ENCODE peak calls at places on chromosomes 5 and 9, in nine cellular contexts. I is fibroblast of villous mesenchyme, V is body of pancreas, U is IMR-90, J is cardiac muscle cell, Y is aorta, C is cardiac fibroblast, Q is AG10803, K is GM06990. F is an unnamed sample.

GRCh38 chr5:135484563-135485157 is 32.5 kb upstream of the TIFAB start:
- DNase-seq in K (no peak), C (no peak), U (no peak), Y (no peak), I (no peak), J (peak), V (no peak), Q (no peak), F (no peak)

GRCh38 chr5:80780761-80781285 is 126.0 kb upstream of the DHFR start:
- DNase-seq in U (no peak), Q (no peak), K (no peak), J (no peak), I (no peak), V (no peak), C (no peak), Y (no peak), F (no peak)

GRCh38 chr5:59039296-59040006 is 456.6 kb downstream of the RAB3C start:
- DNase-seq in K (peak), Q (peak), V (peak), Y (peak), I (peak), U (peak), C (peak), J (peak), F (peak)

GRCh38 chr5:67012241-67012640 is 184.4 kb downstream of the CD180 start:
- DNase-seq in V (no peak), J (no peak), Q (no peak), I (no peak), U (peak), Y (no peak), C (no peak), K (no peak), F (no peak)

GRCh38 chr5:134577022-134577795 is 51.7 kb downstream of the JADE2 start:
- DNase-seq in V (peak), I (peak), U (peak), Q (peak), Y (peak), J (no peak), C (peak), K (no peak), F (peak)

GRCh38 chr9:18018241-18018640 is 439.4 kb downstream of the SH3GL2 start:
- DNase-seq in C (no peak), Y (no peak), K (no peak), U (no peak), V (no peak), J (no peak), I (no peak), Q (no peak), F (no peak)

GRCh38 chr9:79883073-79883645 is 311.4 kb downstream of the TLE4 start:
- DNase-seq in V (no peak), I (no peak), Q (no peak), Y (no peak), C (no peak), U (no peak), J (no peak), K (no peak), F (no peak)

GRCh38 chr5:135160036-135160675 is 126.1 kb upstream of the PITX1 start:
- DNase-seq in C (no peak), J (no peak), K (no peak), V (no peak), Y (no peak), I (no peak), U (no peak), Q (no peak), F (no peak)

GRCh38 chr9:121399883-121400607 is 30.0 kb upstream of the STOM start:
- DNase-seq in V (no peak), Y (no peak), I (peak), U (peak), K (peak), J (peak), C (peak), Q (peak), F (peak)

GRCh38 chr5:41128291-41128690 is 57.1 kb upstream of the MROH2B start:
- DNase-seq in I (no peak), J (no peak), Q (no peak), V (no peak), Y (no peak), U (no peak), C (no peak), K (no peak), F (no peak)

GRCh38 chr5:172749881-172750608 is 20.9 kb downstream of the DUSP1 start:
- DNase-seq in J (no peak), Q (peak), C (peak), V (no peak), I (peak), Y (peak), U (no peak), K (no peak), F (no peak)

GRCh38 chr5:129043894-129044293 is 50.7 kb upstream of the ISOC1 start:
- DNase-seq in Q (no peak), C (no peak), I (no peak), Y (no peak), J (no peak), V (no peak), U (no peak), K (no peak), F (no peak)

GRCh38 chr9:73151653-73152382 is at the start of gene ANXA1:
- DNase-seq in J (no peak), I (peak), Q (peak), V (no peak), Y (no peak), U (peak), C (peak), K (no peak), F (peak)

GRCh38 chr5:91977599-91977998 is 594.5 kb upstream of the ARRDC3 start:
- DNase-seq in J (no peak), I (no peak), K (no peak), U (no peak), Q (no peak), Y (no peak), C (no peak), V (no peak), F (no peak)

GRCh38 chr9:93620881-93621820 is 44.8 kb downstream of the PHF2 start:
- DNase-seq in C (no peak), K (no peak), U (no peak), V (peak), Y (no peak), Q (no peak), J (no peak), I (no peak), F (no peak)

GRCh38 chr9:83962165-83962564 is 17.9 kb downstream of the HNRNPK start:
- DNase-seq in K (no peak), J (no peak), Y (no peak), I (peak), C (peak), V (no peak), Q (peak), U (peak), F (peak)

GRCh38 chr5:65828507-65828906 is 97.9 kb upstream of the ERBIN start:
- DNase-seq in V (no peak), U (peak), Y (no peak), Q (peak), I (peak), C (peak), K (no peak), J (no peak), F (no peak)

GRCh38 chr9:138077898-138078540 is 200.4 kb downstream of the CACNA1B start:
- DNase-seq in I (no peak), V (peak), Q (no peak), J (no peak), Y (no peak), U (no peak), C (no peak), K (no peak), F (no peak)

GRCh38 chr5:62340392-62340791 is 34.4 kb downstream of the KIF2A start:
- DNase-seq in U (peak), I (peak), K (no peak), J (no peak), Y (no peak), Q (peak), C (peak), V (no peak), F (peak)

GRCh38 chr5:32928761-32929160 is 217.6 kb downstream of the NPR3 start:
- DNase-seq in C (no peak), K (no peak), U (peak), J (no peak), Q (peak), I (no peak), V (no peak), Y (no peak), F (no peak)

GRCh38 chr5:112551437-112552018 is 132.5 kb upstream of the EPB41L4A start:
- DNase-seq in I (peak), J (peak), U (peak), V (peak), Y (no peak), C (peak), K (no peak), Q (peak), F (peak)

GRCh38 chr5:142540774-142541466 is 145.0 kb downstream of the FGF1 start:
- DNase-seq in U (peak), J (no peak), V (peak), K (no peak), Y (no peak), C (peak), Q (peak), I (peak), F (peak)

GRCh38 chr5:141604318-141604717 is 14.5 kb downstream of the DIAPH1 start:
- DNase-seq in V (peak), K (no peak), Q (peak), J (no peak), C (peak), I (peak), U (peak), Y (peak), F (peak)

GRCh38 chr5:135880278-135880677 is 15.4 kb downstream of the IL9 start:
- DNase-seq in U (no peak), J (peak), K (no peak), I (no peak), Q (no peak), C (no peak), V (no peak), Y (no peak), F (no peak)

GRCh38 chr5:74851026-74851425 is 15.2 kb downstream of the FAM169A start:
- DNase-seq in J (no peak), Q (no peak), Y (no peak), K (no peak), C (no peak), V (no peak), I (no peak), U (no peak), F (no peak)

GRCh38 chr9:96440671-96441199 is 9.2 kb upstream of the HABP4 start:
- DNase-seq in C (no peak), J (no peak), I (no peak), Y (no peak), Q (no peak), K (no peak), V (no peak), U (no peak), F (no peak)

GRCh38 chr9:19967567-19968459 is 179.0 kb upstream of the SLC24A2 start:
- DNase-seq in U (no peak), K (no peak), Q (no peak), J (no peak), I (no peak), C (no peak), Y (no peak), V (no peak), F (no peak)

GRCh38 chr9:79688363-79688762 is 116.6 kb downstream of the TLE4 start:
- DNase-seq in V (no peak), K (no peak), Y (no peak), C (no peak), U (no peak), J (no peak), Q (no peak), I (no peak), F (no peak)

GRCh38 chr5:178836628-178837027 is 23.1 kb upstream of the ZNF354B start:
- DNase-seq in Y (no peak), J (no peak), C (no peak), V (no peak), U (no peak), K (no peak), I (no peak), Q (no peak), F (no peak)

GRCh38 chr5:161691911-161692310 is 6.4 kb downstream of the GABRA6 start:
- DNase-seq in U (no peak), J (no peak), C (no peak), V (no peak), I (no peak), Y (no peak), Q (no peak), K (no peak), F (no peak)

GRCh38 chr5:33800221-33800950 is 91.4 kb downstream of the ADAMTS12 start:
- DNase-seq in U (no peak), J (no peak), Y (no peak), I (no peak), C (peak), K (no peak), Q (no peak), V (no peak), F (peak)

GRCh38 chr5:147063971-147064370 is 170.9 kb upstream of the STK32A start:
- DNase-seq in C (no peak), Y (no peak), V (no peak), U (no peak), I (no peak), Q (no peak), K (no peak), J (no peak), F (no peak)

GRCh38 chr5:131163315-131164119 is 1.5 kb downstream of the HINT1 start:
- DNase-seq in C (peak), U (peak), V (no peak), K (no peak), Q (peak), J (no peak), Y (no peak), I (peak), F (peak)

GRCh38 chr9:122498883-122499288 is 11.7 kb upstream of the OR1J2 start:
- DNase-seq in V (no peak), I (peak), K (peak), Y (no peak), Q (peak), C (peak), U (peak), J (no peak), F (peak)

GRCh38 chr5:82351754-82352145 is 73.6 kb upstream of the RPS23 start:
- DNase-seq in I (peak), U (peak), Y (no peak), K (no peak), J (peak), V (no peak), Q (peak), C (peak), F (peak)

GRCh38 chr5:84614907-84615306 is 230.2 kb upstream of the EDIL3 start:
- DNase-seq in J (no peak), U (no peak), I (no peak), Q (no peak), K (no peak), Y (no peak), V (no peak), C (no peak), F (no peak)

GRCh38 chr5:55231476-55232193 is 1.8 kb downstream of the CCNO start:
- DNase-seq in Y (no peak), U (no peak), J (peak), V (peak), Q (no peak), C (no peak), K (peak), I (peak), F (no peak)
- H3K4me3 ChIP-seq in Y (no peak), U (no peak), J (peak), V (peak), Q (peak), C (no peak), K (peak), I (no peak), F (no peak)

DNA sequence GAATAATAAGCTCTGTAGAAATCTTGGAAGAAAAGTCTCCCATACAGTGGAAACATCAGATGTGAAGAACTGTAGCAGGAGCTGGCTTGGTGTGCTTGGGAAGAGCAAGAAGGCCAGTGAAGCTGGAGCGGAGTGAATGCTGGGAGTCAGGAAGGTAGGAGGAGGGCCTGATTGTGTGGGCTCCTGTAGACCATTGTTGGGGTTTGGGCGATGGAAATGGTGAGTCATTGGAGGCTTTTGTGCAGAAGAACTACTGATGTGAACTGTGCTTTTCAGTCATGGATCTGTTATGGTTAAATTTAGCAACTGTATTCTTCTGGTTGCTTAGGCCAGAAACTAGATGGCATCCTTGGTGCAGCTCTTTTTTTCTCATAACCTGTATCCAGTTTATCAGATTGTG is 2.3 kb downstream of the ICE1 start:
- DNase-seq in Q (no peak), J (no peak), I (no peak), K (no peak), Y (no peak), V (no peak), U (no peak), C (no peak), F (peak)
- H3K4me3 ChIP-seq in Q (no peak), J (no peak), I (no peak), K (no peak), Y (no peak), V (no peak), U (no peak), C (no peak), F (peak)

GRCh38 chr9:133332381-133332730 is 3.6 kb downstream of the SURF6 start:
- DNase-seq in C (no peak), Y (no peak), U (no peak), J (no peak), K (no peak), V (peak), Q (no peak), I (no peak), F (no peak)
- H3K4me3 ChIP-seq in C (no peak), Y (no peak), U (no peak), J (no peak), K (no peak), V (no peak), Q (no peak), I (no peak), F (no peak)

DNA sequence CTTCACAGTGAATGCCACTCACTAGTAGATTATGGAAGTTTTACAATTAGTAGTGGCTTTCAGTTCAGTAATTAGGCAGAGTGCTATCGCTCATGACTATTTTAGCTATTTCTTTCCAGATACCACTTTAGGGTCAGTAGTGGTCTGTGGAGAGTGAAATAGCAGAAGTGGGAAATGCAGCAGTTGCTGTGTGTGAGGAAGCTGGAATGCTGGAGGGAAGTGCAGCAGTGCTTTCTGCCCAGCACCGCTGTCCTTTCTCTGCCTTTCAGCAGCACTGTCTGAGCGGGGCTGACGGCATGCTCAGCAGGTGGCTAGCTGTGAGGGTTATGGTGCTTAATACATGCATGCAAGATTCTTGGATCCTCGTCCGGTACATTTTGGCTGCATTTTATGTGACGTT is 213.9 kb downstream of the PBX3 start:
- DNase-seq in C (no peak), Y (no peak), J (peak), I (no peak), K (no peak), U (no peak), V (no peak), Q (no peak), F (no peak)
- H3K4me3 ChIP-seq in C (no peak), Y (no peak), J (no peak), I (no peak), K (no peak), U (no peak), V (no peak), Q (no peak), F (no peak)

F was measured in fibroblast of pulmonary artery.